ENCODE peak calls at places on chromosomes 11 and 22, in six cellular contexts. One of them, this sample, is unnamed.

GRCh38 chr11:94593030-94593429 is 25.9 kb downstream of the PIWIL4 start:
- DNase-seq in ovary: no peak
- DNase-seq in uterus: no peak
- DNase-seq in astrocyte of the spinal cord: no peak
- DNase-seq in lower lobe of right lung: no peak
- DNase-seq in HL-60: no peak
- DNase-seq in this sample: no peak

GRCh38 chr11:58781345-58781744 is 49.6 kb upstream of the GLYAT start:
- DNase-seq in ovary: no peak
- DNase-seq in uterus: no peak
- DNase-seq in astrocyte of the spinal cord: no peak
- DNase-seq in lower lobe of right lung: no peak
- DNase-seq in HL-60: no peak
- DNase-seq in this sample: no peak

GRCh38 chr11:121163658-121164308 is 62.7 kb downstream of the TECTA start:
- DNase-seq in ovary: no peak
- DNase-seq in uterus: no peak
- DNase-seq in astrocyte of the spinal cord: no peak
- DNase-seq in lower lobe of right lung: no peak
- DNase-seq in HL-60: no peak
- DNase-seq in this sample: no peak

GRCh38 chr11:36775157-36775556 is 177.1 kb upstream of the RAG2 start:
- DNase-seq in ovary: no peak
- DNase-seq in uterus: no peak
- DNase-seq in astrocyte of the spinal cord: no peak
- DNase-seq in lower lobe of right lung: no peak
- DNase-seq in HL-60: no peak
- DNase-seq in this sample: no peak

GRCh38 chr22:22721681-22722309 is 77.4 kb downstream of the GGTLC2 start:
- DNase-seq in ovary: peak
- DNase-seq in uterus: no peak
- DNase-seq in astrocyte of the spinal cord: peak
- DNase-seq in lower lobe of right lung: peak
- DNase-seq in HL-60: no peak
- DNase-seq in this sample: peak

GRCh38 chr22:42353883-42354727 is 78.1 kb downstream of the NFAM1 start:
- DNase-seq in ovary: no peak
- DNase-seq in uterus: no peak
- DNase-seq in astrocyte of the spinal cord: no peak
- DNase-seq in lower lobe of right lung: no peak
- DNase-seq in HL-60: no peak
- DNase-seq in this sample: no peak

GRCh38 chr11:44615041-44615513 is 49.6 kb downstream of the CD82 start:
- DNase-seq in ovary: no peak
- DNase-seq in uterus: no peak
- DNase-seq in astrocyte of the spinal cord: no peak
- DNase-seq in lower lobe of right lung: peak
- DNase-seq in HL-60: no peak
- DNase-seq in this sample: no peak

GRCh38 chr22:40728731-40729189 is 49.5 kb downstream of the MCHR1 start:
- DNase-seq in ovary: no peak
- DNase-seq in uterus: no peak
- DNase-seq in astrocyte of the spinal cord: peak
- DNase-seq in lower lobe of right lung: peak
- DNase-seq in HL-60: no peak
- DNase-seq in this sample: no peak

GRCh38 chr11:103633037-103633788 is 403.2 kb upstream of the DDI1 start:
- DNase-seq in ovary: no peak
- DNase-seq in uterus: no peak
- DNase-seq in astrocyte of the spinal cord: peak
- DNase-seq in lower lobe of right lung: no peak
- DNase-seq in HL-60: no peak
- DNase-seq in this sample: no peak

GRCh38 chr11:76410771-76411423 is 29.8 kb downstream of the GVQW3 start:
- DNase-seq in ovary: no peak
- DNase-seq in uterus: peak
- DNase-seq in astrocyte of the spinal cord: no peak
- DNase-seq in lower lobe of right lung: no peak
- DNase-seq in HL-60: no peak
- DNase-seq in this sample: no peak

GRCh38 chr11:73249858-73250773 is 22.0 kb upstream of the P2RY6 start:
- DNase-seq in ovary: no peak
- DNase-seq in uterus: no peak
- DNase-seq in astrocyte of the spinal cord: no peak
- DNase-seq in lower lobe of right lung: no peak
- DNase-seq in HL-60: no peak
- DNase-seq in this sample: no peak

GRCh38 chr11:35274909-35275807 is 136.2 kb downstream of the CD44 start:
- DNase-seq in ovary: no peak
- DNase-seq in uterus: peak
- DNase-seq in astrocyte of the spinal cord: peak
- DNase-seq in lower lobe of right lung: peak
- DNase-seq in HL-60: no peak
- DNase-seq in this sample: no peak

GRCh38 chr11:4683020-4683419 is 14.6 kb downstream of the OR51E2 start:
- DNase-seq in ovary: no peak
- DNase-seq in uterus: no peak
- DNase-seq in astrocyte of the spinal cord: peak
- DNase-seq in lower lobe of right lung: no peak
- DNase-seq in HL-60: no peak
- DNase-seq in this sample: no peak

GRCh38 chr11:17907046-17907445 is 105.8 kb downstream of the SERGEF start:
- DNase-seq in ovary: no peak
- DNase-seq in uterus: no peak
- DNase-seq in astrocyte of the spinal cord: no peak
- DNase-seq in lower lobe of right lung: no peak
- DNase-seq in HL-60: no peak
- DNase-seq in this sample: no peak

GRCh38 chr11:48055292-48056132 is 75.2 kb downstream of the PTPRJ start:
- DNase-seq in ovary: no peak
- DNase-seq in uterus: no peak
- DNase-seq in astrocyte of the spinal cord: peak
- DNase-seq in lower lobe of right lung: no peak
- DNase-seq in HL-60: no peak
- DNase-seq in this sample: no peak

GRCh38 chr22:17912942-17913704 is 111.2 kb downstream of the MICAL3 start:
- DNase-seq in ovary: no peak
- DNase-seq in uterus: no peak
- DNase-seq in astrocyte of the spinal cord: no peak
- DNase-seq in lower lobe of right lung: no peak
- DNase-seq in HL-60: no peak
- DNase-seq in this sample: no peak

GRCh38 chr11:61505640-61506155 is 2.9 kb upstream of the LRRC10B start:
- DNase-seq in ovary: no peak
- DNase-seq in uterus: no peak
- DNase-seq in astrocyte of the spinal cord: no peak
- DNase-seq in lower lobe of right lung: no peak
- DNase-seq in HL-60: no peak
- DNase-seq in this sample: no peak

GRCh38 chr22:28506207-28506606 is 173.4 kb downstream of the TTC28 start:
- DNase-seq in ovary: no peak
- DNase-seq in uterus: no peak
- DNase-seq in astrocyte of the spinal cord: no peak
- DNase-seq in lower lobe of right lung: no peak
- DNase-seq in HL-60: no peak
- DNase-seq in this sample: no peak

GRCh38 chr11:19714387-19715363 is 2.0 kb downstream of the NAV2 start:
- DNase-seq in ovary: no peak
- DNase-seq in uterus: peak
- DNase-seq in astrocyte of the spinal cord: peak
- DNase-seq in lower lobe of right lung: peak
- DNase-seq in HL-60: no peak
- DNase-seq in this sample: no peak

GRCh38 chr11:36034572-36035331 is 90.9 kb downstream of the LDLRAD3 start:
- DNase-seq in ovary: no peak
- DNase-seq in uterus: no peak
- DNase-seq in astrocyte of the spinal cord: peak
- DNase-seq in lower lobe of right lung: no peak
- DNase-seq in HL-60: no peak
- DNase-seq in this sample: no peak

GRCh38 chr11:70772950-70773349 is 374.6 kb downstream of the CTTN start:
- DNase-seq in ovary: no peak
- DNase-seq in uterus: no peak
- DNase-seq in astrocyte of the spinal cord: no peak
- DNase-seq in lower lobe of right lung: no peak
- DNase-seq in HL-60: no peak
- DNase-seq in this sample: no peak

GRCh38 chr11:45158210-45158644 is 11.8 kb downstream of the PRDM11 start:
- DNase-seq in ovary: peak
- DNase-seq in uterus: peak
- DNase-seq in astrocyte of the spinal cord: no peak
- DNase-seq in lower lobe of right lung: peak
- DNase-seq in HL-60: no peak
- DNase-seq in this sample: no peak

GRCh38 chr11:130873766-130874165 is 42.5 kb downstream of the SNX19 start:
- DNase-seq in ovary: no peak
- DNase-seq in uterus: no peak
- DNase-seq in astrocyte of the spinal cord: peak
- DNase-seq in lower lobe of right lung: no peak
- DNase-seq in HL-60: no peak
- DNase-seq in this sample: no peak

GRCh38 chr22:30668306-30668655 is 606 bp upstream of the DUSP18 start:
- DNase-seq in ovary: no peak
- DNase-seq in uterus: no peak
- DNase-seq in astrocyte of the spinal cord: no peak
- DNase-seq in lower lobe of right lung: no peak
- DNase-seq in HL-60: no peak
- DNase-seq in this sample: no peak

GRCh38 chr22:25666308-25666707 is 75.7 kb upstream of the MYO18B start:
- DNase-seq in ovary: peak
- DNase-seq in uterus: peak
- DNase-seq in astrocyte of the spinal cord: no peak
- DNase-seq in lower lobe of right lung: peak
- DNase-seq in HL-60: peak
- DNase-seq in this sample: no peak

GRCh38 chr22:48350456-48350855 is 1477.2 kb downstream of the BRD1 start:
- DNase-seq in ovary: no peak
- DNase-seq in uterus: no peak
- DNase-seq in astrocyte of the spinal cord: no peak
- DNase-seq in lower lobe of right lung: no peak
- DNase-seq in HL-60: no peak
- DNase-seq in this sample: no peak

GRCh38 chr11:75400110-75400865 is 970 bp downstream of the RPS3 start:
- DNase-seq in ovary: no peak
- DNase-seq in uterus: no peak
- DNase-seq in astrocyte of the spinal cord: no peak
- DNase-seq in lower lobe of right lung: no peak
- DNase-seq in HL-60: peak
- DNase-seq in this sample: no peak

GRCh38 chr11:74025467-74026166 is 16.7 kb upstream of the UCP3 start:
- DNase-seq in ovary: no peak
- DNase-seq in uterus: no peak
- DNase-seq in astrocyte of the spinal cord: peak
- DNase-seq in lower lobe of right lung: no peak
- DNase-seq in HL-60: no peak
- DNase-seq in this sample: no peak

GRCh38 chr11:118120793-118121192 is 31.8 kb downstream of the SCN4B start:
- DNase-seq in ovary: no peak
- DNase-seq in uterus: no peak
- DNase-seq in astrocyte of the spinal cord: no peak
- DNase-seq in lower lobe of right lung: no peak
- DNase-seq in HL-60: no peak
- DNase-seq in this sample: no peak
- TF ChIP-seq CTCF in ovary: no peak
- TF ChIP-seq CTCF in uterus: no peak
- TF ChIP-seq CTCF in astrocyte of the spinal cord: no peak
- TF ChIP-seq CTCF in lower lobe of right lung: no peak
- TF ChIP-seq CTCF in HL-60: no peak
- TF ChIP-seq CTCF in this sample: no peak

DNA sequence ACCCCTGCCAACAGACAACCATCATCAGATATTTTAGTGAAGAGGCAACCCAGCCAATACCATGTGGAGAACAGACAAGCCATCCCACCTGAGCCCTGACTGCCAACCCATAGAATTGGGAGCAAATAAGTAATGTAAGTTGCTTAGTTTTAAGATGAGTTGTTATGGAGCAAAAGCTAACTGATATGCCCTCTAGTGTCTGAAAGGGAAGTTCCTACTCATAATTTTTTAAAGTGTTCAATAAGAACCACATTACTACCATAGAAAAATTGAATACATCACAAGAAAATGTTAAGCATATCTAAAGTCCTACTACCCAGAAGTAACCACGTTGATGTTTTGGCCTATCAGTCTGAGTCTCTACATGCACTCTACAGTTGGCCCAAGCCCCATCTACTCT is 50.8 kb upstream of the SLC36A4 start:
- DNase-seq in ovary: no peak
- DNase-seq in uterus: no peak
- DNase-seq in astrocyte of the spinal cord: no peak
- DNase-seq in lower lobe of right lung: no peak
- DNase-seq in HL-60: no peak
- DNase-seq in this sample: no peak
- TF ChIP-seq CTCF in ovary: no peak
- TF ChIP-seq CTCF in uterus: no peak
- TF ChIP-seq CTCF in astrocyte of the spinal cord: peak
- TF ChIP-seq CTCF in lower lobe of right lung: no peak
- TF ChIP-seq CTCF in HL-60: peak
- TF ChIP-seq CTCF in this sample: peak

DNA sequence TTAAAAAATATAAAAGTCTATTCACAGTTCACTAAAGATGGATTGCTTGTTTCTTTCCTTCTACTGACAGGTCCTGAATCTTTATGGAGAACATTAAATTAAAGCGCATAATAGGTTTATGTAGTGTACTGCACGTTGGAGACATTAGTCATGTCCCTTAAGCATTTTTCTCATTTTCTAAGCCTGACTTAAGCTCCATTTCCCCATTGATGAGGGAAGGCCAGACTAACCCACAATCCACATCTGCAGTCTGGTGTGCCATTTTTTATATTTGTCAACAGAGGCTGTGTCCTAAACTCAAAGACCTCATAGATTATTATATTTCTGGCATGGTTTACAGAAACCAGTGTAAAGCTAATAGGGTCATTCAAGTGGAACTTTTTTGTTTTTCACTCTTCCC is 39.9 kb downstream of the CADM1 start:
- DNase-seq in ovary: no peak
- DNase-seq in uterus: no peak
- DNase-seq in astrocyte of the spinal cord: peak
- DNase-seq in lower lobe of right lung: no peak
- DNase-seq in HL-60: no peak
- DNase-seq in this sample: no peak
- TF ChIP-seq CTCF in ovary: no peak
- TF ChIP-seq CTCF in uterus: no peak
- TF ChIP-seq CTCF in astrocyte of the spinal cord: no peak
- TF ChIP-seq CTCF in lower lobe of right lung: no peak
- TF ChIP-seq CTCF in HL-60: no peak
- TF ChIP-seq CTCF in this sample: no peak

GRCh38 chr11:2713069-2713468 is 13.3 kb upstream of the KCNQ1OT1 start:
- DNase-seq in ovary: no peak
- DNase-seq in uterus: peak
- DNase-seq in astrocyte of the spinal cord: no peak
- DNase-seq in lower lobe of right lung: no peak
- DNase-seq in HL-60: no peak
- DNase-seq in this sample: no peak
- TF ChIP-seq CTCF in ovary: no peak
- TF ChIP-seq CTCF in uterus: no peak
- TF ChIP-seq CTCF in astrocyte of the spinal cord: no peak
- TF ChIP-seq CTCF in lower lobe of right lung: no peak
- TF ChIP-seq CTCF in HL-60: no peak
- TF ChIP-seq CTCF in this sample: no peak

GRCh38 chr11:32136654-32137053 is 45.8 kb downstream of the RCN1 start:
- DNase-seq in ovary: no peak
- DNase-seq in uterus: no peak
- DNase-seq in astrocyte of the spinal cord: no peak
- DNase-seq in lower lobe of right lung: no peak
- DNase-seq in HL-60: no peak
- DNase-seq in this sample: no peak
- TF ChIP-seq CTCF in ovary: no peak
- TF ChIP-seq CTCF in uterus: no peak
- TF ChIP-seq CTCF in astrocyte of the spinal cord: no peak
- TF ChIP-seq CTCF in lower lobe of right lung: no peak
- TF ChIP-seq CTCF in HL-60: no peak
- TF ChIP-seq CTCF in this sample: no peak

This sample was measured in CD14-positive monocyte.